ENCODE peak calls at places on chromosomes 4 and X, in ten cellular contexts. One of them, this sample, is unnamed.

GRCh38 chrX:11209798-11210197 is 83.4 kb upstream of the AMELX start:
- DNase-seq in Peyer's patch: no peak
- DNase-seq in choroid plexus epithelial cell: peak
- DNase-seq in heart right ventricle: no peak
- DNase-seq in mammary epithelial cell: no peak
- DNase-seq in fibroblast of mammary gland: peak
- DNase-seq in IMR-90: no peak
- DNase-seq in fibroblast of pulmonary artery: peak
- DNase-seq in body of pancreas: no peak
- DNase-seq in ascending aorta: no peak
- DNase-seq in this sample: no peak

GRCh38 chr4:74934016-74934821 is 1.3 kb downstream of the PARM1 start:
- DNase-seq in Peyer's patch: peak
- DNase-seq in choroid plexus epithelial cell: peak
- DNase-seq in heart right ventricle: peak
- DNase-seq in mammary epithelial cell: peak
- DNase-seq in fibroblast of mammary gland: peak
- DNase-seq in IMR-90: peak
- DNase-seq in fibroblast of pulmonary artery: peak
- DNase-seq in body of pancreas: peak
- DNase-seq in ascending aorta: peak
- DNase-seq in this sample: no peak

GRCh38 chr4:142516686-142517145 is 329.4 kb downstream of the INPP4B start:
- DNase-seq in Peyer's patch: no peak
- DNase-seq in choroid plexus epithelial cell: peak
- DNase-seq in heart right ventricle: peak
- DNase-seq in mammary epithelial cell: peak
- DNase-seq in fibroblast of mammary gland: peak
- DNase-seq in IMR-90: peak
- DNase-seq in fibroblast of pulmonary artery: peak
- DNase-seq in body of pancreas: no peak
- DNase-seq in ascending aorta: no peak
- DNase-seq in this sample: peak

GRCh38 chr4:164251257-164251656 is 502.7 kb upstream of the SMIM31 start:
- DNase-seq in Peyer's patch: no peak
- DNase-seq in choroid plexus epithelial cell: no peak
- DNase-seq in heart right ventricle: no peak
- DNase-seq in mammary epithelial cell: peak
- DNase-seq in fibroblast of mammary gland: no peak
- DNase-seq in IMR-90: no peak
- DNase-seq in fibroblast of pulmonary artery: no peak
- DNase-seq in body of pancreas: no peak
- DNase-seq in ascending aorta: no peak
- DNase-seq in this sample: no peak

GRCh38 chr4:176769519-176769918 is 23.2 kb downstream of the VEGFC start:
- DNase-seq in Peyer's patch: no peak
- DNase-seq in choroid plexus epithelial cell: peak
- DNase-seq in heart right ventricle: no peak
- DNase-seq in mammary epithelial cell: peak
- DNase-seq in fibroblast of mammary gland: peak
- DNase-seq in IMR-90: peak
- DNase-seq in fibroblast of pulmonary artery: peak
- DNase-seq in body of pancreas: no peak
- DNase-seq in ascending aorta: no peak
- DNase-seq in this sample: peak

GRCh38 chr4:38313175-38313574 is 350.8 kb upstream of the KLF3 start:
- DNase-seq in Peyer's patch: peak
- DNase-seq in choroid plexus epithelial cell: no peak
- DNase-seq in heart right ventricle: no peak
- DNase-seq in mammary epithelial cell: no peak
- DNase-seq in fibroblast of mammary gland: no peak
- DNase-seq in IMR-90: no peak
- DNase-seq in fibroblast of pulmonary artery: no peak
- DNase-seq in body of pancreas: peak
- DNase-seq in ascending aorta: no peak
- DNase-seq in this sample: no peak

GRCh38 chrX:71454222-71454621 is 78.7 kb upstream of the OGT start:
- DNase-seq in Peyer's patch: no peak
- DNase-seq in choroid plexus epithelial cell: peak
- DNase-seq in heart right ventricle: no peak
- DNase-seq in mammary epithelial cell: no peak
- DNase-seq in fibroblast of mammary gland: no peak
- DNase-seq in IMR-90: peak
- DNase-seq in fibroblast of pulmonary artery: peak
- DNase-seq in body of pancreas: no peak
- DNase-seq in ascending aorta: no peak
- DNase-seq in this sample: no peak

GRCh38 chr4:42627887-42628646 is 28.8 kb downstream of the ATP8A1 start:
- DNase-seq in Peyer's patch: no peak
- DNase-seq in choroid plexus epithelial cell: no peak
- DNase-seq in heart right ventricle: peak
- DNase-seq in mammary epithelial cell: no peak
- DNase-seq in fibroblast of mammary gland: peak
- DNase-seq in IMR-90: no peak
- DNase-seq in fibroblast of pulmonary artery: peak
- DNase-seq in body of pancreas: peak
- DNase-seq in ascending aorta: peak
- DNase-seq in this sample: no peak

GRCh38 chrX:153649178-153649914 is 2.3 kb downstream of the DUSP9 start:
- DNase-seq in Peyer's patch: peak
- DNase-seq in choroid plexus epithelial cell: no peak
- DNase-seq in heart right ventricle: peak
- DNase-seq in mammary epithelial cell: no peak
- DNase-seq in fibroblast of mammary gland: no peak
- DNase-seq in IMR-90: no peak
- DNase-seq in fibroblast of pulmonary artery: no peak
- DNase-seq in body of pancreas: peak
- DNase-seq in ascending aorta: peak
- DNase-seq in this sample: no peak

GRCh38 chrX:11188664-11189063 is 77.5 kb downstream of the HCCS start:
- DNase-seq in Peyer's patch: no peak
- DNase-seq in choroid plexus epithelial cell: peak
- DNase-seq in heart right ventricle: no peak
- DNase-seq in mammary epithelial cell: peak
- DNase-seq in fibroblast of mammary gland: peak
- DNase-seq in IMR-90: peak
- DNase-seq in fibroblast of pulmonary artery: no peak
- DNase-seq in body of pancreas: no peak
- DNase-seq in ascending aorta: no peak
- DNase-seq in this sample: no peak

GRCh38 chr4:120760047-120760446 is 162.5 kb downstream of the PRDM5 start:
- DNase-seq in Peyer's patch: no peak
- DNase-seq in choroid plexus epithelial cell: peak
- DNase-seq in heart right ventricle: no peak
- DNase-seq in mammary epithelial cell: no peak
- DNase-seq in fibroblast of mammary gland: no peak
- DNase-seq in IMR-90: peak
- DNase-seq in fibroblast of pulmonary artery: no peak
- DNase-seq in body of pancreas: no peak
- DNase-seq in ascending aorta: no peak
- DNase-seq in this sample: no peak

GRCh38 chrX:64204252-64204651 is 1.3 kb downstream of the AMER1 start:
- DNase-seq in Peyer's patch: peak
- DNase-seq in choroid plexus epithelial cell: no peak
- DNase-seq in heart right ventricle: no peak
- DNase-seq in mammary epithelial cell: no peak
- DNase-seq in fibroblast of mammary gland: peak
- DNase-seq in IMR-90: peak
- DNase-seq in fibroblast of pulmonary artery: no peak
- DNase-seq in body of pancreas: peak
- DNase-seq in ascending aorta: peak
- DNase-seq in this sample: no peak

GRCh38 chr4:16573744-16574143 is 324.7 kb downstream of the LDB2 start:
- DNase-seq in Peyer's patch: no peak
- DNase-seq in choroid plexus epithelial cell: peak
- DNase-seq in heart right ventricle: peak
- DNase-seq in mammary epithelial cell: no peak
- DNase-seq in fibroblast of mammary gland: peak
- DNase-seq in IMR-90: peak
- DNase-seq in fibroblast of pulmonary artery: peak
- DNase-seq in body of pancreas: no peak
- DNase-seq in ascending aorta: peak
- DNase-seq in this sample: no peak

GRCh38 chr4:123035239-123035638 is 112.8 kb upstream of the NUDT6 start:
- DNase-seq in Peyer's patch: no peak
- DNase-seq in choroid plexus epithelial cell: no peak
- DNase-seq in heart right ventricle: no peak
- DNase-seq in mammary epithelial cell: no peak
- DNase-seq in fibroblast of mammary gland: no peak
- DNase-seq in IMR-90: no peak
- DNase-seq in fibroblast of pulmonary artery: no peak
- DNase-seq in body of pancreas: no peak
- DNase-seq in ascending aorta: no peak
- DNase-seq in this sample: no peak

GRCh38 chr4:159946983-159947645 is 844.2 kb downstream of the RAPGEF2 start:
- DNase-seq in Peyer's patch: no peak
- DNase-seq in choroid plexus epithelial cell: peak
- DNase-seq in heart right ventricle: no peak
- DNase-seq in mammary epithelial cell: peak
- DNase-seq in fibroblast of mammary gland: peak
- DNase-seq in IMR-90: peak
- DNase-seq in fibroblast of pulmonary artery: peak
- DNase-seq in body of pancreas: no peak
- DNase-seq in ascending aorta: no peak
- DNase-seq in this sample: no peak

GRCh38 chr4:152073738-152074137 is 312.9 kb upstream of the GATB start:
- DNase-seq in Peyer's patch: no peak
- DNase-seq in choroid plexus epithelial cell: no peak
- DNase-seq in heart right ventricle: peak
- DNase-seq in mammary epithelial cell: peak
- DNase-seq in fibroblast of mammary gland: peak
- DNase-seq in IMR-90: peak
- DNase-seq in fibroblast of pulmonary artery: peak
- DNase-seq in body of pancreas: no peak
- DNase-seq in ascending aorta: no peak
- DNase-seq in this sample: no peak

GRCh38 chr4:78601013-78601412 is 49.4 kb downstream of the ANXA3 start:
- DNase-seq in Peyer's patch: no peak
- DNase-seq in choroid plexus epithelial cell: no peak
- DNase-seq in heart right ventricle: peak
- DNase-seq in mammary epithelial cell: peak
- DNase-seq in fibroblast of mammary gland: peak
- DNase-seq in IMR-90: no peak
- DNase-seq in fibroblast of pulmonary artery: no peak
- DNase-seq in body of pancreas: no peak
- DNase-seq in ascending aorta: no peak
- DNase-seq in this sample: no peak

GRCh38 chr4:23881052-23881501 is 8.8 kb downstream of the PPARGC1A start:
- DNase-seq in Peyer's patch: no peak
- DNase-seq in choroid plexus epithelial cell: no peak
- DNase-seq in heart right ventricle: no peak
- DNase-seq in mammary epithelial cell: peak
- DNase-seq in fibroblast of mammary gland: no peak
- DNase-seq in IMR-90: no peak
- DNase-seq in fibroblast of pulmonary artery: peak
- DNase-seq in body of pancreas: no peak
- DNase-seq in ascending aorta: no peak
- DNase-seq in this sample: no peak
- H3K4me3 ChIP-seq in Peyer's patch: no peak
- H3K4me3 ChIP-seq in choroid plexus epithelial cell: no peak
- H3K4me3 ChIP-seq in heart right ventricle: no peak
- H3K4me3 ChIP-seq in mammary epithelial cell: no peak
- H3K4me3 ChIP-seq in fibroblast of mammary gland: no peak
- H3K4me3 ChIP-seq in IMR-90: no peak
- H3K4me3 ChIP-seq in fibroblast of pulmonary artery: no peak
- H3K4me3 ChIP-seq in body of pancreas: no peak
- H3K4me3 ChIP-seq in ascending aorta: no peak
- H3K4me3 ChIP-seq in this sample: no peak

GRCh38 chr4:48016141-48017107 is at the start of the genes CNGA1 and NIPAL1:
- DNase-seq in Peyer's patch: peak
- DNase-seq in choroid plexus epithelial cell: peak
- DNase-seq in heart right ventricle: peak
- DNase-seq in mammary epithelial cell: peak
- DNase-seq in fibroblast of mammary gland: peak
- DNase-seq in IMR-90: peak
- DNase-seq in fibroblast of pulmonary artery: peak
- DNase-seq in body of pancreas: peak
- DNase-seq in ascending aorta: peak
- DNase-seq in this sample: no peak
- TF ChIP-seq CTCF in Peyer's patch: peak
- TF ChIP-seq CTCF in choroid plexus epithelial cell: peak
- TF ChIP-seq CTCF in heart right ventricle: peak
- TF ChIP-seq CTCF in mammary epithelial cell: peak
- TF ChIP-seq CTCF in fibroblast of mammary gland: peak
- TF ChIP-seq CTCF in IMR-90: peak
- TF ChIP-seq CTCF in fibroblast of pulmonary artery: peak
- TF ChIP-seq CTCF in body of pancreas: peak
- TF ChIP-seq CTCF in ascending aorta: no peak
- TF ChIP-seq CTCF in this sample: peak

GRCh38 chr4:110628321-110629213 is 5.7 kb upstream of the PITX2 start:
- DNase-seq in Peyer's patch: no peak
- DNase-seq in choroid plexus epithelial cell: no peak
- DNase-seq in heart right ventricle: no peak
- DNase-seq in mammary epithelial cell: no peak
- DNase-seq in fibroblast of mammary gland: no peak
- DNase-seq in IMR-90: no peak
- DNase-seq in fibroblast of pulmonary artery: no peak
- DNase-seq in body of pancreas: no peak
- DNase-seq in ascending aorta: no peak
- DNase-seq in this sample: no peak
- H3K4me3 ChIP-seq in Peyer's patch: peak
- H3K4me3 ChIP-seq in choroid plexus epithelial cell: no peak
- H3K4me3 ChIP-seq in heart right ventricle: no peak
- H3K4me3 ChIP-seq in mammary epithelial cell: no peak
- H3K4me3 ChIP-seq in fibroblast of mammary gland: no peak
- H3K4me3 ChIP-seq in IMR-90: no peak
- H3K4me3 ChIP-seq in fibroblast of pulmonary artery: no peak
- H3K4me3 ChIP-seq in body of pancreas: no peak
- H3K4me3 ChIP-seq in ascending aorta: no peak
- H3K4me3 ChIP-seq in this sample: no peak

GRCh38 chr4:153153339-153153851 is 50.8 kb upstream of the TRIM2 start:
- DNase-seq in Peyer's patch: peak
- DNase-seq in choroid plexus epithelial cell: peak
- DNase-seq in heart right ventricle: peak
- DNase-seq in mammary epithelial cell: peak
- DNase-seq in fibroblast of mammary gland: no peak
- DNase-seq in IMR-90: peak
- DNase-seq in fibroblast of pulmonary artery: no peak
- DNase-seq in body of pancreas: peak
- DNase-seq in ascending aorta: peak
- DNase-seq in this sample: no peak
- TF ChIP-seq CTCF in Peyer's patch: no peak
- TF ChIP-seq CTCF in choroid plexus epithelial cell: no peak
- TF ChIP-seq CTCF in heart right ventricle: peak
- TF ChIP-seq CTCF in mammary epithelial cell: no peak
- TF ChIP-seq CTCF in fibroblast of mammary gland: no peak
- TF ChIP-seq CTCF in IMR-90: no peak
- TF ChIP-seq CTCF in fibroblast of pulmonary artery: no peak
- TF ChIP-seq CTCF in body of pancreas: no peak
- TF ChIP-seq CTCF in ascending aorta: no peak
- TF ChIP-seq CTCF in this sample: no peak

This sample was measured in retinal pigment epithelial cell.